ENCODE peak calls at places on chromosome 11, in eight cellular contexts. One of them, this sample, is unnamed.

GRCh38 chr11:133753150-133753549 is 92.2 kb downstream of the SPATA19 start:
- DNase-seq in AG04450: no peak
- DNase-seq in aorta: no peak
- DNase-seq in left ventricle myocardium inferior: no peak
- DNase-seq in neural progenitor cell: no peak
- DNase-seq in naive thymus-derived CD4-positive, alpha-beta T cell: no peak
- DNase-seq in right cardiac atrium: no peak
- DNase-seq in dorsolateral prefrontal cortex: no peak
- DNase-seq in this sample: no peak

GRCh38 chr11:110093407-110094297 is 460 bp downstream of the ZC3H12C start:
- DNase-seq in AG04450: no peak
- DNase-seq in aorta: peak
- DNase-seq in left ventricle myocardium inferior: peak
- DNase-seq in neural progenitor cell: peak
- DNase-seq in naive thymus-derived CD4-positive, alpha-beta T cell: peak
- DNase-seq in right cardiac atrium: peak
- DNase-seq in dorsolateral prefrontal cortex: peak
- DNase-seq in this sample: no peak

GRCh38 chr11:59263225-59263894 is 50.6 kb upstream of the MPEG1 start:
- DNase-seq in AG04450: no peak
- DNase-seq in aorta: no peak
- DNase-seq in left ventricle myocardium inferior: no peak
- DNase-seq in neural progenitor cell: peak
- DNase-seq in naive thymus-derived CD4-positive, alpha-beta T cell: no peak
- DNase-seq in right cardiac atrium: no peak
- DNase-seq in dorsolateral prefrontal cortex: no peak
- DNase-seq in this sample: no peak

GRCh38 chr11:33910960-33911339 is 19.1 kb upstream of the LMO2 start:
- DNase-seq in AG04450: no peak
- DNase-seq in aorta: no peak
- DNase-seq in left ventricle myocardium inferior: no peak
- DNase-seq in neural progenitor cell: no peak
- DNase-seq in naive thymus-derived CD4-positive, alpha-beta T cell: no peak
- DNase-seq in right cardiac atrium: no peak
- DNase-seq in dorsolateral prefrontal cortex: no peak
- DNase-seq in this sample: no peak

GRCh38 chr11:134226806-134227325 is 2.4 kb downstream of the VPS26B start:
- DNase-seq in AG04450: no peak
- DNase-seq in aorta: no peak
- DNase-seq in left ventricle myocardium inferior: no peak
- DNase-seq in neural progenitor cell: no peak
- DNase-seq in naive thymus-derived CD4-positive, alpha-beta T cell: no peak
- DNase-seq in right cardiac atrium: no peak
- DNase-seq in dorsolateral prefrontal cortex: no peak
- DNase-seq in this sample: no peak

GRCh38 chr11:65116370-65117205 is 913 bp downstream of the ZNHIT2 start:
- DNase-seq in AG04450: peak
- DNase-seq in aorta: no peak
- DNase-seq in left ventricle myocardium inferior: no peak
- DNase-seq in neural progenitor cell: peak
- DNase-seq in naive thymus-derived CD4-positive, alpha-beta T cell: no peak
- DNase-seq in right cardiac atrium: peak
- DNase-seq in dorsolateral prefrontal cortex: no peak
- DNase-seq in this sample: no peak

GRCh38 chr11:120295110-120295509 is 30.0 kb upstream of the TLCD5 start:
- DNase-seq in AG04450: no peak
- DNase-seq in aorta: no peak
- DNase-seq in left ventricle myocardium inferior: no peak
- DNase-seq in neural progenitor cell: no peak
- DNase-seq in naive thymus-derived CD4-positive, alpha-beta T cell: no peak
- DNase-seq in right cardiac atrium: no peak
- DNase-seq in dorsolateral prefrontal cortex: no peak
- DNase-seq in this sample: no peak

GRCh38 chr11:105298630-105299029 is 159.1 kb upstream of the CARD18 start:
- DNase-seq in AG04450: no peak
- DNase-seq in aorta: peak
- DNase-seq in left ventricle myocardium inferior: no peak
- DNase-seq in neural progenitor cell: no peak
- DNase-seq in naive thymus-derived CD4-positive, alpha-beta T cell: no peak
- DNase-seq in right cardiac atrium: no peak
- DNase-seq in dorsolateral prefrontal cortex: no peak
- DNase-seq in this sample: no peak

GRCh38 chr11:19597194-19597593 is 115.4 kb upstream of the NAV2 start:
- DNase-seq in AG04450: no peak
- DNase-seq in aorta: no peak
- DNase-seq in left ventricle myocardium inferior: no peak
- DNase-seq in neural progenitor cell: no peak
- DNase-seq in naive thymus-derived CD4-positive, alpha-beta T cell: no peak
- DNase-seq in right cardiac atrium: no peak
- DNase-seq in dorsolateral prefrontal cortex: no peak
- DNase-seq in this sample: no peak

GRCh38 chr11:65540290-65541092 is 15.6 kb downstream of the SCYL1 start:
- DNase-seq in AG04450: peak
- DNase-seq in aorta: peak
- DNase-seq in left ventricle myocardium inferior: peak
- DNase-seq in neural progenitor cell: peak
- DNase-seq in naive thymus-derived CD4-positive, alpha-beta T cell: peak
- DNase-seq in right cardiac atrium: peak
- DNase-seq in dorsolateral prefrontal cortex: peak
- DNase-seq in this sample: peak

GRCh38 chr11:86099727-86100320 is 30.9 kb upstream of the PICALM start:
- DNase-seq in AG04450: no peak
- DNase-seq in aorta: no peak
- DNase-seq in left ventricle myocardium inferior: no peak
- DNase-seq in neural progenitor cell: no peak
- DNase-seq in naive thymus-derived CD4-positive, alpha-beta T cell: no peak
- DNase-seq in right cardiac atrium: no peak
- DNase-seq in dorsolateral prefrontal cortex: no peak
- DNase-seq in this sample: no peak

GRCh38 chr11:73818838-73819237 is 31.2 kb downstream of the MRPL48 start:
- DNase-seq in AG04450: no peak
- DNase-seq in aorta: no peak
- DNase-seq in left ventricle myocardium inferior: no peak
- DNase-seq in neural progenitor cell: peak
- DNase-seq in naive thymus-derived CD4-positive, alpha-beta T cell: no peak
- DNase-seq in right cardiac atrium: no peak
- DNase-seq in dorsolateral prefrontal cortex: no peak
- DNase-seq in this sample: no peak

GRCh38 chr11:3155216-3155615 is 9.9 kb downstream of the OSBPL5 start:
- DNase-seq in AG04450: no peak
- DNase-seq in aorta: peak
- DNase-seq in left ventricle myocardium inferior: peak
- DNase-seq in neural progenitor cell: no peak
- DNase-seq in naive thymus-derived CD4-positive, alpha-beta T cell: no peak
- DNase-seq in right cardiac atrium: peak
- DNase-seq in dorsolateral prefrontal cortex: peak
- DNase-seq in this sample: no peak

GRCh38 chr11:4626207-4627105 is 10.8 kb upstream of the OR51D1 start:
- DNase-seq in AG04450: peak
- DNase-seq in aorta: no peak
- DNase-seq in left ventricle myocardium inferior: no peak
- DNase-seq in neural progenitor cell: peak
- DNase-seq in naive thymus-derived CD4-positive, alpha-beta T cell: no peak
- DNase-seq in right cardiac atrium: no peak
- DNase-seq in dorsolateral prefrontal cortex: no peak
- DNase-seq in this sample: no peak

GRCh38 chr11:74675761-74676160 is 55.5 kb downstream of the CHRDL2 start:
- DNase-seq in AG04450: no peak
- DNase-seq in aorta: no peak
- DNase-seq in left ventricle myocardium inferior: no peak
- DNase-seq in neural progenitor cell: peak
- DNase-seq in naive thymus-derived CD4-positive, alpha-beta T cell: no peak
- DNase-seq in right cardiac atrium: no peak
- DNase-seq in dorsolateral prefrontal cortex: no peak
- DNase-seq in this sample: no peak

GRCh38 chr11:103948331-103948730 is 88.1 kb upstream of the DDI1 start:
- DNase-seq in AG04450: no peak
- DNase-seq in aorta: no peak
- DNase-seq in left ventricle myocardium inferior: no peak
- DNase-seq in neural progenitor cell: no peak
- DNase-seq in naive thymus-derived CD4-positive, alpha-beta T cell: no peak
- DNase-seq in right cardiac atrium: no peak
- DNase-seq in dorsolateral prefrontal cortex: no peak
- DNase-seq in this sample: no peak

GRCh38 chr11:109819410-109819809 is 273.8 kb upstream of the ZC3H12C start:
- DNase-seq in AG04450: no peak
- DNase-seq in aorta: no peak
- DNase-seq in left ventricle myocardium inferior: no peak
- DNase-seq in neural progenitor cell: no peak
- DNase-seq in naive thymus-derived CD4-positive, alpha-beta T cell: no peak
- DNase-seq in right cardiac atrium: no peak
- DNase-seq in dorsolateral prefrontal cortex: no peak
- DNase-seq in this sample: no peak

GRCh38 chr11:69637956-69638871 is 2.7 kb upstream of the CCND1 start:
- DNase-seq in AG04450: no peak
- DNase-seq in aorta: peak
- DNase-seq in left ventricle myocardium inferior: peak
- DNase-seq in neural progenitor cell: peak
- DNase-seq in naive thymus-derived CD4-positive, alpha-beta T cell: no peak
- DNase-seq in right cardiac atrium: peak
- DNase-seq in dorsolateral prefrontal cortex: no peak
- DNase-seq in this sample: no peak

GRCh38 chr11:60978546-60979380 is 7.3 kb downstream of the CD6 start:
- DNase-seq in AG04450: no peak
- DNase-seq in aorta: peak
- DNase-seq in left ventricle myocardium inferior: no peak
- DNase-seq in neural progenitor cell: no peak
- DNase-seq in naive thymus-derived CD4-positive, alpha-beta T cell: no peak
- DNase-seq in right cardiac atrium: no peak
- DNase-seq in dorsolateral prefrontal cortex: no peak
- DNase-seq in this sample: no peak

GRCh38 chr11:61541568-61541967 is 33.0 kb downstream of the LRRC10B start:
- DNase-seq in AG04450: no peak
- DNase-seq in aorta: no peak
- DNase-seq in left ventricle myocardium inferior: no peak
- DNase-seq in neural progenitor cell: peak
- DNase-seq in naive thymus-derived CD4-positive, alpha-beta T cell: no peak
- DNase-seq in right cardiac atrium: no peak
- DNase-seq in dorsolateral prefrontal cortex: no peak
- DNase-seq in this sample: no peak

GRCh38 chr11:86802601-86803051 is 2.3 kb downstream of the PRSS23 start:
- DNase-seq in AG04450: no peak
- DNase-seq in aorta: no peak
- DNase-seq in left ventricle myocardium inferior: no peak
- DNase-seq in neural progenitor cell: peak
- DNase-seq in naive thymus-derived CD4-positive, alpha-beta T cell: no peak
- DNase-seq in right cardiac atrium: no peak
- DNase-seq in dorsolateral prefrontal cortex: no peak
- DNase-seq in this sample: no peak

GRCh38 chr11:57800444-57801184 is 39.0 kb downstream of the CTNND1 start:
- DNase-seq in AG04450: peak
- DNase-seq in aorta: no peak
- DNase-seq in left ventricle myocardium inferior: no peak
- DNase-seq in neural progenitor cell: peak
- DNase-seq in naive thymus-derived CD4-positive, alpha-beta T cell: no peak
- DNase-seq in right cardiac atrium: no peak
- DNase-seq in dorsolateral prefrontal cortex: no peak
- DNase-seq in this sample: peak

GRCh38 chr11:123586568-123586967 is 67.9 kb downstream of the SCN3B start:
- DNase-seq in AG04450: no peak
- DNase-seq in aorta: no peak
- DNase-seq in left ventricle myocardium inferior: no peak
- DNase-seq in neural progenitor cell: no peak
- DNase-seq in naive thymus-derived CD4-positive, alpha-beta T cell: no peak
- DNase-seq in right cardiac atrium: no peak
- DNase-seq in dorsolateral prefrontal cortex: no peak
- DNase-seq in this sample: no peak

DNA sequence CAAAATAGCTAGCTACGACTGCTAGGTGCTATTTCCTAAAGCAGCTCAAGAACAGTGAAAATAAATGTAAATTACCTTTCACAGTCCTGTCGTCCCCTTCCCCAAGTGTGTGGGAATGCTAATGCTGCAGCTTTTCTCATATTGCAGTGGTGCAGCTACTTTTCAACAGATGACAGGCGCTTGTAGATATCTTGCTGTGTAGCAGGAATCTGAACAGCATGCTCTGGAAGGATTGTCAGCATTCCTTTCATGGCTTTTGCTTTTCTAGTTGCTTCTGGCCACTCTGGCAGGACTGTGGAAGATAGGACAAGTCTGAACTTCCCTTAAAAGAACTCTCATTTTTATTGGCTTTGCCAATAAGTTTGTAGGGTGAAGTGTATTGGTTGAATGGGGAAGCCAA is 18.8 kb downstream of the FAR1 start:
- DNase-seq in AG04450: no peak
- DNase-seq in aorta: no peak
- DNase-seq in left ventricle myocardium inferior: no peak
- DNase-seq in neural progenitor cell: no peak
- DNase-seq in naive thymus-derived CD4-positive, alpha-beta T cell: no peak
- DNase-seq in right cardiac atrium: no peak
- DNase-seq in dorsolateral prefrontal cortex: no peak
- DNase-seq in this sample: no peak
- H3K4me3 ChIP-seq in AG04450: no peak
- H3K4me3 ChIP-seq in aorta: no peak
- H3K4me3 ChIP-seq in left ventricle myocardium inferior: no peak
- H3K4me3 ChIP-seq in neural progenitor cell: no peak
- H3K4me3 ChIP-seq in naive thymus-derived CD4-positive, alpha-beta T cell: no peak
- H3K4me3 ChIP-seq in right cardiac atrium: no peak
- H3K4me3 ChIP-seq in dorsolateral prefrontal cortex: no peak
- H3K4me3 ChIP-seq in this sample: no peak

GRCh38 chr11:94734563-94735275 is 33.4 kb upstream of the AMOTL1 start:
- DNase-seq in AG04450: no peak
- DNase-seq in aorta: no peak
- DNase-seq in left ventricle myocardium inferior: no peak
- DNase-seq in neural progenitor cell: peak
- DNase-seq in naive thymus-derived CD4-positive, alpha-beta T cell: no peak
- DNase-seq in right cardiac atrium: no peak
- DNase-seq in dorsolateral prefrontal cortex: no peak
- DNase-seq in this sample: no peak
- H3K4me3 ChIP-seq in AG04450: no peak
- H3K4me3 ChIP-seq in aorta: no peak
- H3K4me3 ChIP-seq in left ventricle myocardium inferior: no peak
- H3K4me3 ChIP-seq in neural progenitor cell: no peak
- H3K4me3 ChIP-seq in naive thymus-derived CD4-positive, alpha-beta T cell: no peak
- H3K4me3 ChIP-seq in right cardiac atrium: no peak
- H3K4me3 ChIP-seq in dorsolateral prefrontal cortex: no peak
- H3K4me3 ChIP-seq in this sample: no peak

GRCh38 chr11:118885831-118886571 is 2.3 kb downstream of the CXCR5 start:
- DNase-seq in AG04450: no peak
- DNase-seq in aorta: no peak
- DNase-seq in left ventricle myocardium inferior: no peak
- DNase-seq in neural progenitor cell: no peak
- DNase-seq in naive thymus-derived CD4-positive, alpha-beta T cell: no peak
- DNase-seq in right cardiac atrium: no peak
- DNase-seq in dorsolateral prefrontal cortex: no peak
- DNase-seq in this sample: no peak
- H3K4me3 ChIP-seq in AG04450: no peak
- H3K4me3 ChIP-seq in aorta: no peak
- H3K4me3 ChIP-seq in left ventricle myocardium inferior: no peak
- H3K4me3 ChIP-seq in neural progenitor cell: no peak
- H3K4me3 ChIP-seq in naive thymus-derived CD4-positive, alpha-beta T cell: no peak
- H3K4me3 ChIP-seq in right cardiac atrium: no peak
- H3K4me3 ChIP-seq in dorsolateral prefrontal cortex: no peak
- H3K4me3 ChIP-seq in this sample: no peak

DNA sequence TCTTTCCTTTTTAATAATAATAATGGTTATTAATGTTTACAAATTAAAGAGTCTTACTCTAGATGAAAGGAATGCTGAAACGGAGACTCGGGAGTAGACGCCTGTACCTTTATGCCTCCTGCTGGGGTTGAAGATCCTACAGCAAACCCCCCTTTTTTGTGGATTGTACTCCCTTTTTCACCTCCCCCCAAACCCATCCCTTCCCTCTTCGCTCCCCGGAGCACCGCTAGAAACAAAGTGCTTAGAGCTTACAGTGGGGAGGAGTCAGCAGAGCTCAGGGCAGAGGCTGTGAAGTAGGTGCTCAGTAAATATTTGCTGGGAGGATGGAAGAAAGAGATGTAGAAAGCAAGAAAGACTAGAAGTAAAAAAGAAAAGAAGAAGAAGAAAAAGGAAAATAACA is 169.7 kb downstream of the NXPE2 start:
- DNase-seq in AG04450: no peak
- DNase-seq in aorta: no peak
- DNase-seq in left ventricle myocardium inferior: no peak
- DNase-seq in neural progenitor cell: no peak
- DNase-seq in naive thymus-derived CD4-positive, alpha-beta T cell: no peak
- DNase-seq in right cardiac atrium: no peak
- DNase-seq in dorsolateral prefrontal cortex: no peak
- DNase-seq in this sample: no peak
- H3K4me3 ChIP-seq in AG04450: no peak
- H3K4me3 ChIP-seq in aorta: no peak
- H3K4me3 ChIP-seq in left ventricle myocardium inferior: no peak
- H3K4me3 ChIP-seq in neural progenitor cell: no peak
- H3K4me3 ChIP-seq in naive thymus-derived CD4-positive, alpha-beta T cell: no peak
- H3K4me3 ChIP-seq in right cardiac atrium: no peak
- H3K4me3 ChIP-seq in dorsolateral prefrontal cortex: no peak
- H3K4me3 ChIP-seq in this sample: no peak